ENCODE peak calls at places on chromosomes 5 and 9, in eight cellular contexts. One of them, this sample, is unnamed.

GRCh38 chr5:141647242-141647641 is 4.0 kb downstream of the FCHSD1 start:
- DNase-seq in AG09309: no peak
- DNase-seq in lower leg skin: no peak
- DNase-seq in T-cell: no peak
- DNase-seq in PC-3: no peak
- DNase-seq in cardiac fibroblast: no peak
- DNase-seq in putamen: no peak
- DNase-seq in left ventricle myocardium inferior: no peak
- DNase-seq in this sample: no peak

GRCh38 chr5:107451028-107451427 is 219.7 kb downstream of the EFNA5 start:
- DNase-seq in putamen: no peak
- DNase-seq in lower leg skin: no peak
- DNase-seq in cardiac fibroblast: no peak
- DNase-seq in left ventricle myocardium inferior: no peak
- DNase-seq in T-cell: no peak
- DNase-seq in PC-3: no peak
- DNase-seq in AG09309: no peak
- DNase-seq in this sample: no peak

GRCh38 chr5:138025285-138025684 is 7.6 kb downstream of the FAM13B start:
- DNase-seq in lower leg skin: no peak
- DNase-seq in left ventricle myocardium inferior: no peak
- DNase-seq in T-cell: no peak
- DNase-seq in AG09309: no peak
- DNase-seq in PC-3: no peak
- DNase-seq in cardiac fibroblast: no peak
- DNase-seq in putamen: no peak
- DNase-seq in this sample: no peak

GRCh38 chr9:89885156-89885555 is 280.3 kb downstream of the GADD45G start:
- DNase-seq in lower leg skin: peak; percentile 8
- DNase-seq in putamen: no peak
- DNase-seq in left ventricle myocardium inferior: no peak
- DNase-seq in AG09309: no peak
- DNase-seq in PC-3: no peak
- DNase-seq in T-cell: no peak
- DNase-seq in cardiac fibroblast: no peak
- DNase-seq in this sample: no peak

GRCh38 chr5:103232393-103232999 is 26.1 kb upstream of the MACIR start:
- DNase-seq in T-cell: no peak
- DNase-seq in cardiac fibroblast: peak; percentile 66
- DNase-seq in putamen: peak; percentile 12
- DNase-seq in left ventricle myocardium inferior: no peak
- DNase-seq in AG09309: no peak
- DNase-seq in lower leg skin: no peak
- DNase-seq in PC-3: peak; percentile 77
- DNase-seq in this sample: peak; percentile 15

GRCh38 chr9:95634581-95634980 is 117.8 kb upstream of the PTCH1 start:
- DNase-seq in lower leg skin: no peak
- DNase-seq in PC-3: no peak
- DNase-seq in left ventricle myocardium inferior: no peak
- DNase-seq in cardiac fibroblast: no peak
- DNase-seq in putamen: no peak
- DNase-seq in AG09309: no peak
- DNase-seq in T-cell: no peak
- DNase-seq in this sample: no peak

GRCh38 chr9:100472725-100473261 is at the start of gene TMEFF1:
- DNase-seq in T-cell: peak; percentile 38
- DNase-seq in cardiac fibroblast: peak; percentile 26
- DNase-seq in putamen: peak; percentile 84
- DNase-seq in left ventricle myocardium inferior: peak; percentile 23
- DNase-seq in AG09309: no peak
- DNase-seq in PC-3: peak; percentile 18
- DNase-seq in lower leg skin: no peak
- DNase-seq in this sample: no peak

GRCh38 chr9:6565312-6565711 is 80.2 kb downstream of the GLDC start:
- DNase-seq in AG09309: no peak
- DNase-seq in left ventricle myocardium inferior: no peak
- DNase-seq in T-cell: no peak
- DNase-seq in PC-3: no peak
- DNase-seq in lower leg skin: no peak
- DNase-seq in putamen: no peak
- DNase-seq in cardiac fibroblast: no peak
- DNase-seq in this sample: no peak

GRCh38 chr5:33891731-33892418 is at the start of gene ADAMTS12:
- DNase-seq in cardiac fibroblast: peak; percentile 78
- DNase-seq in PC-3: no peak
- DNase-seq in left ventricle myocardium inferior: peak; percentile 62
- DNase-seq in lower leg skin: no peak
- DNase-seq in AG09309: no peak
- DNase-seq in putamen: no peak
- DNase-seq in T-cell: no peak
- DNase-seq in this sample: no peak

GRCh38 chr9:113616716-113617496 is 153.4 kb downstream of the RGS3 start:
- DNase-seq in PC-3: no peak
- DNase-seq in left ventricle myocardium inferior: no peak
- DNase-seq in T-cell: no peak
- DNase-seq in AG09309: no peak
- DNase-seq in putamen: no peak
- DNase-seq in lower leg skin: no peak
- DNase-seq in cardiac fibroblast: no peak
- DNase-seq in this sample: no peak

GRCh38 chr9:36436909-36437308 is 36.8 kb upstream of the RNF38 start:
- DNase-seq in lower leg skin: no peak
- DNase-seq in left ventricle myocardium inferior: peak; percentile 41
- DNase-seq in putamen: peak; percentile 29
- DNase-seq in AG09309: no peak
- DNase-seq in PC-3: no peak
- DNase-seq in T-cell: no peak
- DNase-seq in cardiac fibroblast: peak; percentile 39
- DNase-seq in this sample: no peak

GRCh38 chr5:141779642-141780041 is 97.6 kb upstream of the ARAP3 start:
- DNase-seq in cardiac fibroblast: peak; percentile 7
- DNase-seq in lower leg skin: no peak
- DNase-seq in T-cell: no peak
- DNase-seq in AG09309: no peak
- DNase-seq in left ventricle myocardium inferior: peak; percentile 51
- DNase-seq in putamen: no peak
- DNase-seq in PC-3: peak; percentile 27
- DNase-seq in this sample: peak; percentile 37

GRCh38 chr9:122005597-122005996 is 87.5 kb downstream of the TTLL11 start:
- DNase-seq in AG09309: peak; percentile 18
- DNase-seq in lower leg skin: no peak
- DNase-seq in putamen: no peak
- DNase-seq in T-cell: no peak
- DNase-seq in cardiac fibroblast: peak; percentile 39
- DNase-seq in left ventricle myocardium inferior: no peak
- DNase-seq in PC-3: peak; percentile 62
- DNase-seq in this sample: peak; percentile 24

GRCh38 chr9:136088939-136089696 is 6.0 kb downstream of the NACC2 start:
- DNase-seq in PC-3: no peak
- DNase-seq in cardiac fibroblast: no peak
- DNase-seq in AG09309: no peak
- DNase-seq in T-cell: no peak
- DNase-seq in left ventricle myocardium inferior: no peak
- DNase-seq in lower leg skin: no peak
- DNase-seq in putamen: no peak
- DNase-seq in this sample: no peak

GRCh38 chr9:20838218-20838617 is 154.2 kb downstream of the FOCAD start:
- DNase-seq in cardiac fibroblast: peak; percentile 9
- DNase-seq in lower leg skin: no peak
- DNase-seq in putamen: no peak
- DNase-seq in left ventricle myocardium inferior: no peak
- DNase-seq in T-cell: no peak
- DNase-seq in PC-3: no peak
- DNase-seq in AG09309: peak; percentile 13
- DNase-seq in this sample: no peak

GRCh38 chr5:164051745-164052144 is 546.3 kb downstream of the MAT2B start:
- DNase-seq in cardiac fibroblast: peak; percentile 62
- DNase-seq in lower leg skin: no peak
- DNase-seq in PC-3: peak; percentile 22
- DNase-seq in T-cell: no peak
- DNase-seq in AG09309: no peak
- DNase-seq in putamen: no peak
- DNase-seq in left ventricle myocardium inferior: no peak
- DNase-seq in this sample: no peak

GRCh38 chr9:88421348-88421747 is 33.1 kb downstream of the SPIN1 start:
- DNase-seq in T-cell: no peak
- DNase-seq in PC-3: no peak
- DNase-seq in left ventricle myocardium inferior: no peak
- DNase-seq in lower leg skin: no peak
- DNase-seq in putamen: no peak
- DNase-seq in AG09309: no peak
- DNase-seq in cardiac fibroblast: no peak
- DNase-seq in this sample: no peak

GRCh38 chr9:94639045-94639995 is at the start of gene FBP1:
- DNase-seq in cardiac fibroblast: no peak
- DNase-seq in PC-3: peak; percentile 39
- DNase-seq in AG09309: no peak
- DNase-seq in lower leg skin: no peak
- DNase-seq in T-cell: peak; percentile 37
- DNase-seq in putamen: no peak
- DNase-seq in left ventricle myocardium inferior: peak; percentile 41
- DNase-seq in this sample: no peak

GRCh38 chr9:105127863-105128220 is 116.6 kb upstream of the SLC44A1 start:
- DNase-seq in AG09309: no peak
- DNase-seq in cardiac fibroblast: peak; percentile 78
- DNase-seq in T-cell: peak; percentile 54
- DNase-seq in left ventricle myocardium inferior: no peak
- DNase-seq in lower leg skin: no peak
- DNase-seq in putamen: no peak
- DNase-seq in PC-3: peak; percentile 28
- DNase-seq in this sample: peak; percentile 88

GRCh38 chr5:121863753-121864152 is 12.1 kb downstream of the FTMT start:
- DNase-seq in lower leg skin: no peak
- DNase-seq in T-cell: no peak
- DNase-seq in cardiac fibroblast: no peak
- DNase-seq in PC-3: no peak
- DNase-seq in AG09309: no peak
- DNase-seq in putamen: no peak
- DNase-seq in left ventricle myocardium inferior: no peak
- DNase-seq in this sample: no peak

GRCh38 chr5:65809817-65810531 is 88.0 kb downstream of the NLN start:
- DNase-seq in cardiac fibroblast: peak; percentile 88
- DNase-seq in AG09309: no peak
- DNase-seq in PC-3: peak; percentile 71
- DNase-seq in T-cell: no peak
- DNase-seq in putamen: peak; percentile 73
- DNase-seq in lower leg skin: peak; percentile 75
- DNase-seq in left ventricle myocardium inferior: peak; percentile 68
- DNase-seq in this sample: no peak

GRCh38 chr9:38134578-38134977 is 65.6 kb upstream of the SHB start:
- DNase-seq in lower leg skin: no peak
- DNase-seq in left ventricle myocardium inferior: no peak
- DNase-seq in putamen: no peak
- DNase-seq in cardiac fibroblast: no peak
- DNase-seq in AG09309: no peak
- DNase-seq in PC-3: no peak
- DNase-seq in T-cell: no peak
- DNase-seq in this sample: no peak

GRCh38 chr9:134218230-134218629 is 53.9 kb upstream of the RNU6ATAC start:
- DNase-seq in T-cell: no peak
- DNase-seq in lower leg skin: no peak
- DNase-seq in cardiac fibroblast: no peak
- DNase-seq in left ventricle myocardium inferior: no peak
- DNase-seq in PC-3: no peak
- DNase-seq in AG09309: no peak
- DNase-seq in putamen: no peak
- DNase-seq in this sample: no peak

GRCh38 chr5:138724470-138725146 is 28.6 kb upstream of the CTNNA1 start:
- DNase-seq in putamen: no peak
- DNase-seq in cardiac fibroblast: peak; percentile 76
- DNase-seq in left ventricle myocardium inferior: peak; percentile 43
- DNase-seq in lower leg skin: peak; percentile 44
- DNase-seq in AG09309: no peak
- DNase-seq in T-cell: no peak
- DNase-seq in PC-3: no peak
- DNase-seq in this sample: no peak

GRCh38 chr5:74104469-74104868 is 478.5 kb downstream of the ARHGEF28 start:
- DNase-seq in PC-3: peak; percentile 10
- DNase-seq in AG09309: no peak
- DNase-seq in T-cell: no peak
- DNase-seq in cardiac fibroblast: no peak
- DNase-seq in putamen: no peak
- DNase-seq in lower leg skin: no peak
- DNase-seq in left ventricle myocardium inferior: no peak
- DNase-seq in this sample: no peak

GRCh38 chr5:171450423-171451246 is 31.2 kb downstream of the FGF18 start:
- DNase-seq in AG09309: peak; percentile 49
- DNase-seq in T-cell: no peak
- DNase-seq in putamen: no peak
- DNase-seq in left ventricle myocardium inferior: peak; percentile 45
- DNase-seq in PC-3: no peak
- DNase-seq in cardiac fibroblast: peak; percentile 64
- DNase-seq in lower leg skin: peak; percentile 20
- DNase-seq in this sample: peak; percentile 48

GRCh38 chr5:127571314-127571713 is 53.9 kb downstream of the PRRC1 start:
- DNase-seq in left ventricle myocardium inferior: no peak
- DNase-seq in PC-3: no peak
- DNase-seq in putamen: no peak
- DNase-seq in lower leg skin: no peak
- DNase-seq in T-cell: no peak
- DNase-seq in AG09309: no peak
- DNase-seq in cardiac fibroblast: no peak
- DNase-seq in this sample: no peak

GRCh38 chr5:15789661-15790060 is 289.7 kb downstream of the FBXL7 start:
- DNase-seq in putamen: no peak
- DNase-seq in PC-3: no peak
- DNase-seq in AG09309: no peak
- DNase-seq in left ventricle myocardium inferior: no peak
- DNase-seq in T-cell: no peak
- DNase-seq in cardiac fibroblast: no peak
- DNase-seq in lower leg skin: no peak
- DNase-seq in this sample: peak; percentile 50

GRCh38 chr9:37949576-37949975 is 45.6 kb upstream of the SLC25A51 start:
- DNase-seq in left ventricle myocardium inferior: no peak
- DNase-seq in putamen: no peak
- DNase-seq in lower leg skin: no peak
- DNase-seq in cardiac fibroblast: no peak
- DNase-seq in T-cell: no peak
- DNase-seq in PC-3: peak; percentile 21
- DNase-seq in AG09309: no peak
- DNase-seq in this sample: peak; percentile 57

GRCh38 chr5:112594060-112594850 is 143.4 kb upstream of the APC start:
- DNase-seq in cardiac fibroblast: no peak
- DNase-seq in left ventricle myocardium inferior: no peak
- DNase-seq in PC-3: peak; percentile 66
- DNase-seq in AG09309: no peak
- DNase-seq in putamen: peak; percentile 61
- DNase-seq in T-cell: no peak
- DNase-seq in lower leg skin: no peak
- DNase-seq in this sample: no peak

GRCh38 chr9:111926421-111926875 is 29.8 kb downstream of the UGCG start:
- DNase-seq in AG09309: peak; percentile 49
- DNase-seq in PC-3: no peak
- DNase-seq in left ventricle myocardium inferior: peak; percentile 34
- DNase-seq in cardiac fibroblast: peak; percentile 74
- DNase-seq in lower leg skin: peak; percentile 36
- DNase-seq in putamen: peak; percentile 7
- DNase-seq in T-cell: peak; percentile 50
- DNase-seq in this sample: peak; percentile 88

GRCh38 chr5:138276402-138277054 is 2.1 kb upstream of the GFRA3 start:
- DNase-seq in lower leg skin: no peak
- DNase-seq in PC-3: no peak
- DNase-seq in putamen: no peak
- DNase-seq in T-cell: no peak
- DNase-seq in left ventricle myocardium inferior: no peak
- DNase-seq in AG09309: no peak
- DNase-seq in cardiac fibroblast: no peak
- DNase-seq in this sample: no peak

GRCh38 chr5:38715671-38716070 is 130.1 kb upstream of the OSMR start:
- DNase-seq in PC-3: no peak
- DNase-seq in AG09309: no peak
- DNase-seq in lower leg skin: no peak
- DNase-seq in T-cell: no peak
- DNase-seq in cardiac fibroblast: no peak
- DNase-seq in putamen: peak; percentile 80
- DNase-seq in left ventricle myocardium inferior: no peak
- DNase-seq in this sample: peak; percentile 64

GRCh38 chr5:15510816-15511215 is 10.8 kb downstream of the FBXL7 start:
- DNase-seq in left ventricle myocardium inferior: no peak
- DNase-seq in T-cell: no peak
- DNase-seq in PC-3: peak; percentile 12
- DNase-seq in AG09309: peak; percentile 34
- DNase-seq in cardiac fibroblast: no peak
- DNase-seq in lower leg skin: no peak
- DNase-seq in putamen: no peak
- DNase-seq in this sample: peak; percentile 30

This sample was measured in HT1080.